ENCODE peak calls at places on chromosomes 3 and 15, in five cellular contexts. M, N, W, S and Q are unnamed samples.

GRCh38 chr15:95558131-95558530 is 772.4 kb upstream of the NR2F2 start:
- DNase-seq in N (no peak), W (no peak), M (peak), S (no peak), Q (no peak)

GRCh38 chr15:29636140-29636539 is 186.1 kb downstream of the TJP1 start:
- DNase-seq in W (no peak), M (no peak), N (no peak), S (no peak), Q (no peak)

GRCh38 chr3:69441028-69441427 is 55.1 kb upstream of the FRMD4B start:
- DNase-seq in M (no peak), W (no peak), N (no peak), S (no peak), Q (no peak)

GRCh38 chr3:193656878-193657282 is 63.9 kb downstream of the OPA1 start:
- DNase-seq in S (no peak), M (no peak), W (no peak), N (no peak), Q (no peak)

GRCh38 chr3:169661567-169662214 is 1.8 kb downstream of the MECOM start:
- DNase-seq in M (peak), N (peak), S (peak), W (peak), Q (peak)

GRCh38 chr3:48247401-48247807 is 6.5 kb downstream of the ZNF589 start:
- DNase-seq in M (no peak), W (no peak), S (no peak), N (no peak), Q (peak)

GRCh38 chr3:9552252-9552999 is 1.2 kb downstream of the LHFPL4 start:
- DNase-seq in M (peak), W (no peak), N (peak), S (no peak), Q (peak)

GRCh38 chr15:36940636-36941285 is 159.6 kb downstream of the MEIS2 start:
- DNase-seq in S (no peak), W (no peak), M (no peak), N (no peak), Q (no peak)

GRCh38 chr3:185393055-185393454 is 30.1 kb downstream of the MAP3K13 start:
- DNase-seq in N (no peak), M (no peak), W (no peak), S (no peak), Q (no peak)

GRCh38 chr3:44069276-44069675 is 172.4 kb upstream of the TOPAZ1 start:
- DNase-seq in W (peak), S (no peak), N (no peak), M (no peak), Q (no peak)

GRCh38 chr15:80160570-80161156 is 7.9 kb downstream of the FAH start:
- DNase-seq in M (peak), N (no peak), W (peak), S (peak), Q (peak)

GRCh38 chr3:18233987-18234716 is 191.0 kb downstream of the SATB1 start:
- DNase-seq in N (peak), W (no peak), M (no peak), S (no peak), Q (no peak)

GRCh38 chr15:75104804-75105557 is 81.6 kb downstream of the PPCDC start:
- DNase-seq in M (peak), N (no peak), W (peak), S (peak), Q (peak)

GRCh38 chr3:72891053-72891855 is 3.4 kb downstream of the GXYLT2 start:
- DNase-seq in S (no peak), N (peak), W (peak), M (peak), Q (peak)

GRCh38 chr3:108088697-108089096 is 2.1 kb downstream of the CD47 start:
- DNase-seq in N (no peak), W (no peak), S (peak), M (peak), Q (no peak)

GRCh38 chr15:76146808-76147207 is 87.0 kb downstream of the TMEM266 start:
- DNase-seq in S (no peak), N (no peak), M (no peak), W (no peak), Q (no peak)

GRCh38 chr3:178794711-178795110 is 258.5 kb downstream of the KCNMB2 start:
- DNase-seq in W (no peak), N (no peak), S (no peak), M (no peak), Q (no peak)

GRCh38 chr3:153400641-153401040 is 238.6 kb downstream of the RAP2B start:
- DNase-seq in W (no peak), S (no peak), M (peak), N (no peak), Q (no peak)

GRCh38 chr3:176574736-176575135 is 622.5 kb downstream of the TBL1XR1 start:
- DNase-seq in S (no peak), W (no peak), N (no peak), M (no peak), Q (no peak)

GRCh38 chr3:59444293-59444671 is 394.5 kb upstream of the CFAP20DC start:
- DNase-seq in S (no peak), M (no peak), W (no peak), N (no peak), Q (no peak)

GRCh38 chr3:48275292-48276027 is 34.6 kb downstream of the ZNF589 start:
- DNase-seq in W (peak), S (no peak), N (no peak), M (no peak), Q (no peak)

GRCh38 chr3:197292083-197293042 is 6.0 kb downstream of the DLG1 start:
- DNase-seq in S (no peak), W (peak), M (no peak), N (no peak), Q (no peak)

GRCh38 chr3:13896473-13897154 is 16.7 kb upstream of the WNT7A start:
- DNase-seq in W (peak), S (peak), N (peak), M (peak), Q (peak)

GRCh38 chr3:126424751-126425150 is 30.0 kb downstream of the CFAP100 start:
- DNase-seq in N (no peak), M (no peak), S (no peak), W (no peak), Q (no peak)

GRCh38 chr3:58049143-58049785 is 41.0 kb downstream of the FLNB start:
- DNase-seq in S (no peak), M (peak), N (peak), W (peak), Q (peak)

GRCh38 chr3:131821376-131821775 is 213.4 kb downstream of the CPNE4 start:
- DNase-seq in W (no peak), S (no peak), N (no peak), M (no peak), Q (no peak)

GRCh38 chr3:13125092-13126015 is 52.1 kb upstream of the IQSEC1 start:
- DNase-seq in S (no peak), M (no peak), N (no peak), W (no peak), Q (no peak)

GRCh38 chr15:97694456-97694855 is 266.0 kb upstream of the ARRDC4 start:
- DNase-seq in S (no peak), W (no peak), M (no peak), N (no peak), Q (no peak)

GRCh38 chr3:186286114-186286513 is 75.9 kb downstream of the DGKG start:
- DNase-seq in S (no peak), N (no peak), W (no peak), M (no peak), Q (no peak)

GRCh38 chr3:189393598-189393997 is 221.8 kb downstream of the TPRG1 start:
- DNase-seq in W (peak), M (peak), N (no peak), S (peak), Q (no peak)

GRCh38 chr3:81864273-81864672 is 102.8 kb upstream of the GBE1 start:
- DNase-seq in N (peak), M (no peak), W (no peak), S (no peak), Q (no peak)

GRCh38 chr3:63908081-63908736 is 4.0 kb downstream of the SCAANT1 start:
- DNase-seq in S (no peak), N (peak), M (peak), W (no peak), Q (peak)

GRCh38 chr3:116141724-116142123 is 303.6 kb downstream of the LSAMP start:
- DNase-seq in W (no peak), N (no peak), S (no peak), M (peak), Q (no peak)

GRCh38 chr15:98734472-98735284 is 86.3 kb downstream of the IGF1R start:
- DNase-seq in S (no peak), W (no peak), M (peak), N (no peak), Q (peak)
- H3K4me2 ChIP-seq in S (no peak), W (no peak), M (peak), N (no peak), Q (peak)

DNA sequence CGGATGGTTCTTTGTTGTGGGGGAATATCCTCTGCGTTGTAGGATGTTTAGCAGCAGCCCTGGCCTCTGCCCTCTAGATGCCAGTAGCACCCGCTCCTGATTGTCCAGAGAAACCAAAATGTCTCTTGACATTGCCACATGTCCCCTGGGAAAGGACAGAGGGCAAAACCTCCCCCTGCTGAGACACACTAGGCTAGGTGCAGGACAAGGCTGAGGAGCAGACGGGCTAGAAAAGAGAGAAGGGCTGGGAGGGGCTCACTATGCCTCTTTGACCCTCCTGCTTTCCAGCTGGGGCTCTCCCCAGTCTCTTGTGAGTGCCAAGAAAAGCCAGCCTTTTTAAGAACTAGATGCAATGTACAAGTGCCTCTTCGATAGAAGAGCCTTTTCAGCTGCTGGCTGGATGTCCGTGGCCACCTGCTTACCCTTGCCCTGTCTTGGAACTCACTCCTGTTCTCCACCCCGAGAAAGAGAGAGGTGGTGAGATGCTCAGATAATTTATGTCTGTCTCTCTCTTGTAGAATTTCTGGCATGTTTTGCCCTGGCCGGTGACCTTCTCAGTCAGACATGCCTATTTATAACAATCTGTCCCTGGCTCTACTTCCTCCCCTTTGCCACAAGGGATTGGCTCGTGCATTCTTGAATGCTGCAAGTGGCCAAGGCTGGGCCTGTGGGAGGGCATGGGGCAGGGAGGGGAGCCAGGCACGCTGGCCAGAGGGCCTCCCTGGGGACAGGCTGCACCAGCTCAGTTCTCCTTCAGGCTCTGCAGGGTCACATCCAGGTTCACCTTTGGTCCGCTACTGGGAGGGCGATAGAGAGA is 142.6 kb downstream of the RPLP1 start:
- DNase-seq in N (no peak), S (no peak), M (no peak), W (peak), Q (no peak)
- H2AFZ ChIP-seq in N (no peak), S (no peak), M (no peak), W (no peak), Q (no peak)

GRCh38 chr3:172803489-172803888 is 53.0 kb downstream of the ECT2 start:
- DNase-seq in N (no peak), W (no peak), M (no peak), S (no peak), Q (no peak)
- H3K4me2 ChIP-seq in N (no peak), W (no peak), M (no peak), S (no peak), Q (no peak)

DNA sequence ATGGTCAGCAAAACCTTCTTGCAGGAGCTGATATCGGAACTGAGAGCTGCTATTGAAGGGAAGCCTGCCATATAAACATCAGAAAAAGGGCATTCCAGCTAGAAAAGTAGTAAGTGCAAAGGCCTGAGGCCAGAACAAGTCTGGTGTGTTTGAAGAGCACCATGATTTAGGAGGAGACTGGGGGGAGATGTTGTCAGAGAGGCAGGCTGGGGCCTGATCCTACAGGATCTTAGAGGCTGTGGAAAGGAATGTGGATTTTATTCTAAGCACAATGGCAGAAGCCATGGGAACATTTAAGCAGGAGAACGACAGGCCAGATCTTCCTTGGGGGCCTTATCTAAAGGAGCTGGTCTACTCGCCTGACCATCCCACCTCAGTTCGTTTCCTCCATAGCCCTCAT is 5.1 kb upstream of the MUC13 start:
- DNase-seq in S (no peak), W (no peak), N (peak), M (no peak), Q (no peak)
- H2AFZ ChIP-seq in S (no peak), W (no peak), N (peak), M (no peak), Q (no peak)

GRCh38 chr3:61564405-61565059 is 3.2 kb downstream of the PTPRG start:
- DNase-seq in S (no peak), M (peak), W (no peak), N (peak), Q (peak)

GRCh38 chr3:61562810-61563613 is 1.6 kb downstream of the PTPRG start:
- DNase-seq in S (no peak), W (no peak), N (peak), M (peak), Q (peak)

GRCh38 chr3:61563614-61564404 is 2.4 kb downstream of the PTPRG start:
- DNase-seq in N (peak), W (no peak), M (no peak), S (no peak), Q (peak)

GRCh38 chr3:61568127-61568526 is 6.8 kb downstream of the PTPRG start:
- DNase-seq in S (no peak), W (no peak), M (no peak), N (no peak), Q (no peak)

DNA sequence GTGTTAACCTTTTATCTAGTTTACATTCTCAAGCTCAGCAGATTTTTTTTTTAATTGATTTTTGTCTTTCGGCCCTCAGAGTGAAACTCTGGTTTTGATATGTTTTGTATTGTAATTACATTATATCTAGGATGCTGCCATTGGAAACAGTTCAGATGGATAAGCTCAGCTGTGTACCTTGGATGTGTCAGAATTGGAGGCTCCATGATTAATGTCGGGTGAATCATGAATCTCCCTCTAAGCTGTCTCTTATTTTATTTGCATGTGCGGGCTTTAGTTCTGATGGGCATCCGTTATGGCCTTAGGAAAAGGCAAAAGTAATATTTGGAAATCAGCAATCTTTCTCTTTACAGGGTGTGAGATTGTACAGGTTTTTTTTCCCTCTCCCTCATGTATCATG is 4.2 kb downstream of the PTPRG start:
- DNase-seq in W (no peak), M (no peak), S (no peak), N (no peak), Q (peak)
- H3K4me2 ChIP-seq in W (no peak), M (peak), S (no peak), N (peak), Q (no peak)

DNA sequence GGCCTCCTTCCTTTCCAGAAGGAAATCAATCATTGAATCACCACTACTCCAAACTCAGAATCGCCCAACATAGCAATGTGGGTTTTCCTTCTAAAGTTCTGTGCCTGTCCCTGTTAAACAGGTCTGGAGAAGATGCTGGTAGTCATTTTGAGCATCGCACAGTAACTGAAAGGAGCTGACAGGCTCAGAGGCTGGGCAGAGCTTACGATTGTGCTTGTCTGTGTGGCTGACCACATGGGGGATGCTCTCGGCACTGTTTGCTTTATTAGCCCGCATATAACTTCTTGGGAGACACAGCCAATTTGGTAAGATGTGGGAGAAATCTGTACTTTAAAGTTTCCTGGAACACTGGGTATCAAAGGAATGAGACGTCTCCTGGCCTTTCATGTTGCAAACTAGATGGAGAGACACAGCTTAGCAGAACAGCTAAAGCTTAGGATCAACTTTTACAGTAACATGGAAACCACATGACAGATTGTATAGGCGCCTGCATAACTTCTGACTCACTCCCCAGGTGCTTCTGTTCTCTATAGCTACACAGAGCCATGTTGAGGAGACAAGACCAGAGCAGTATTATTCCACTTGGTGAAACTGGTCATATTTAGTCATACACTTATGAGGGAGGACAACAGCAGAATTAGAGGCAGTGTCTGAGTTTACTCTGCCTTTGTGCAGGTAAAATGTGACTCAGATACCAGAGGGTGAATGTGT is 374.1 kb downstream of the RORA start:
- DNase-seq in N (no peak), W (no peak), M (no peak), S (no peak), Q (no peak)
- H2AFZ ChIP-seq in N (no peak), W (no peak), M (no peak), S (no peak), Q (no peak)

GRCh38 chr15:61657461-61657860 is 402.8 kb downstream of the VPS13C start:
- DNase-seq in M (no peak), S (no peak), W (no peak), N (no peak), Q (no peak)

GRCh38 chr15:61656391-61656790 is 403.9 kb downstream of the VPS13C start:
- DNase-seq in M (no peak), N (no peak), S (no peak), W (no peak), Q (no peak)

GRCh38 chr15:61660579-61660978 is 399.7 kb downstream of the VPS13C start:
- DNase-seq in W (no peak), M (peak), S (no peak), N (no peak), Q (no peak)

GRCh38 chr15:61661791-61662190 is 398.5 kb downstream of the VPS13C start:
- DNase-seq in N (no peak), M (no peak), W (no peak), S (no peak), Q (no peak)

DNA sequence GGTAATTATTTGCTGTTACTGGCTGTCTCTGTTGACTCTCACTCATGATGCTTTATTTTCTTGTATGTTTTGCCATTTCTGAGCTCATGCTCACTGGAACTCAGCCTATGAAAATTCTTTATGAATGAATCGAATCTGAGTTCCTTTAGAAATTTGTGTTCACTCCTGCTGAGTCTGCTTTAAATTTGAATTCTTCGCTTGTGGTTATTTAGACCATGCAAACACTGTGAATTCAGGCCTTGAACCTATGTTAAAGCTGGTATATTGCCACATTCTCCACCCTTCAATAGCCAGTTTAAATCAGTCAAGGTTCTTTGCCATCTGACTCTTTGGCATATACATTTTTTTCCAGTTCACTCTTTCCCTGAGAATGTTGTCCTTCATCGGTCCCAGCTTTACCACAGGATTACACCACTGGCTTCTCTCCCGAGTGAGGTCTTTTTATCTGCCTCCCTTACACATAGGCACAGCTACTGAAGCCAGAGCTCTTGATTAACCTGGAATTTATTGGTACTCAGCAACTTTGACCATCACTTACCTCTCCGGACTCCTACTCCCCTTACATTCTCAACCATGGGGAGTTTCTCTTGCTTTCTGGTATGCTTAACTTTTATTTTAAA is 400.6 kb downstream of the VPS13C start:
- DNase-seq in W (no peak), S (no peak), M (peak), N (no peak), Q (no peak)
- H3K4me2 ChIP-seq in W (no peak), S (no peak), M (no peak), N (no peak), Q (no peak)